ENCODE peak calls at places on chromosome 6, in five cellular contexts. U, S, Y, O and V are unnamed samples.

GRCh38 chr6:35047265-35048011 is 93.7 kb downstream of the TCP11 start:
- DNase-seq in O (peak; percentile 65), S (no peak), Y (peak; percentile 83), U (no peak), V (no peak)

GRCh38 chr6:53568776-53569616 is 24.1 kb upstream of the GCLC start:
- DNase-seq in O (no peak), Y (no peak), U (no peak), S (no peak), V (no peak)

GRCh38 chr6:53862517-53863457 is 68.0 kb downstream of the LRRC1 start:
- DNase-seq in Y (peak; percentile 75), S (no peak), O (no peak), U (no peak), V (no peak)

GRCh38 chr6:190596-191395 is 101.5 kb upstream of the DUSP22 start:
- DNase-seq in S (no peak), O (peak; percentile 8), U (no peak), Y (no peak), V (no peak)

GRCh38 chr6:32113386-32114352 is 4.5 kb upstream of the TNXB start:
- DNase-seq in Y (peak; percentile 96), S (peak; percentile 56), O (peak; percentile 37), U (peak; percentile 83), V (peak; percentile 65)

GRCh38 chr6:144153971-144154370 is 3.7 kb downstream of the STX11 start:
- DNase-seq in Y (no peak), O (no peak), S (no peak), U (no peak), V (no peak)

GRCh38 chr6:16807956-16808355 is 46.7 kb upstream of the ATXN1 start:
- DNase-seq in O (no peak), Y (no peak), U (no peak), S (no peak), V (no peak)

GRCh38 chr6:7787137-7787575 is 61.3 kb downstream of the BMP6 start:
- DNase-seq in Y (no peak), U (no peak), O (no peak), S (no peak), V (peak; percentile 18)

GRCh38 chr6:110738899-110739365 is 76.3 kb downstream of the CDK19 start:
- DNase-seq in U (peak; percentile 51), Y (no peak), S (no peak), O (peak; percentile 60), V (peak; percentile 38)

GRCh38 chr6:51608383-51608782 is 479.0 kb downstream of the PKHD1 start:
- DNase-seq in O (no peak), U (no peak), Y (no peak), S (no peak), V (no peak)

GRCh38 chr6:147693185-147693584 is 184.7 kb downstream of the SAMD5 start:
- DNase-seq in O (no peak), Y (no peak), S (peak; percentile 1), U (no peak), V (no peak)